ENCODE peak calls at places on chromosomes 1 and 21, in eight cellular contexts. A is A549; C is dorsolateral prefrontal cortex; N is kidney epithelial cell; H is BE2C; T is AG04449; F is mucosa of descending colon; D is activated CD8-positive, alpha-beta T cell treated with anti-CD3 and anti-CD28 coated beads for 36 hours. L is an unnamed sample.

GRCh38 chr21:45872902-45873301 is 108.7 kb upstream of the COL6A1 start:
- DNase-seq in A (no peak), C (no peak), N (no peak), H (no peak), T (no peak), F (no peak), D (no peak), L (no peak)

GRCh38 chr1:231929311-231929710 is 302.7 kb downstream of the DISC1 start:
- DNase-seq in A (no peak), C (no peak), N (peak), H (no peak), T (peak), F (no peak), D (no peak), L (no peak)

GRCh38 chr1:26786437-26787380 is 1.0 kb upstream of the PIGV start:
- DNase-seq in A (no peak), C (no peak), N (no peak), H (peak), T (no peak), F (peak), D (peak), L (peak)

GRCh38 chr1:206705187-206705586 is 20.5 kb downstream of the MAPKAPK2 start:
- DNase-seq in A (no peak), C (peak), N (no peak), H (peak), T (no peak), F (no peak), D (no peak), L (no peak)

GRCh38 chr1:196535727-196536126 is 72.5 kb downstream of the KCNT2 start:
- DNase-seq in A (peak), C (no peak), N (no peak), H (peak), T (no peak), F (no peak), D (peak), L (no peak)

GRCh38 chr1:66250483-66250882 is 283.5 kb upstream of the SGIP1 start:
- DNase-seq in A (no peak), C (no peak), N (no peak), H (no peak), T (no peak), F (no peak), D (no peak), L (no peak)

GRCh38 chr21:16455978-16456377 is 726.2 kb downstream of the USP25 start:
- DNase-seq in A (no peak), C (peak), N (no peak), H (no peak), T (no peak), F (no peak), D (no peak), L (no peak)

GRCh38 chr1:83033682-83034081 is 965.2 kb downstream of the TTLL7 start:
- DNase-seq in A (no peak), C (no peak), N (no peak), H (no peak), T (no peak), F (no peak), D (no peak), L (no peak)

GRCh38 chr1:23799570-23800395 is 771 bp downstream of the GALE start:
- DNase-seq in A (peak), C (no peak), N (peak), H (no peak), T (no peak), F (peak), D (peak), L (peak)

GRCh38 chr1:37622131-37622530 is 12.6 kb downstream of the RSPO1 start:
- DNase-seq in A (peak), C (no peak), N (no peak), H (no peak), T (no peak), F (no peak), D (peak), L (no peak)
- TF ChIP-seq CTCF in A (no peak), C (no peak), N (no peak), H (no peak), T (no peak), F (no peak), D (no peak), L (no peak)

GRCh38 chr1:39182804-39183203 is 21.7 kb upstream of the MACF1 start:
- DNase-seq in A (no peak), C (no peak), N (no peak), H (no peak), T (no peak), F (no peak), D (no peak), L (no peak)
- TF ChIP-seq CTCF in A (no peak), C (no peak), N (no peak), H (no peak), T (no peak), F (no peak), D (no peak), L (no peak)

GRCh38 chr1:237383825-237384612 is 342.0 kb downstream of the RYR2 start:
- DNase-seq in A (no peak), C (no peak), N (no peak), H (no peak), T (no peak), F (no peak), D (no peak), L (no peak)

GRCh38 chr1:237386362-237387143 is 344.6 kb downstream of the RYR2 start:
- DNase-seq in A (peak), C (no peak), N (no peak), H (no peak), T (no peak), F (no peak), D (no peak), L (no peak)

GRCh38 chr1:237390798-237391197 is 348.8 kb downstream of the RYR2 start:
- DNase-seq in A (no peak), C (no peak), N (no peak), H (no peak), T (no peak), F (no peak), D (no peak), L (no peak)

DNA sequence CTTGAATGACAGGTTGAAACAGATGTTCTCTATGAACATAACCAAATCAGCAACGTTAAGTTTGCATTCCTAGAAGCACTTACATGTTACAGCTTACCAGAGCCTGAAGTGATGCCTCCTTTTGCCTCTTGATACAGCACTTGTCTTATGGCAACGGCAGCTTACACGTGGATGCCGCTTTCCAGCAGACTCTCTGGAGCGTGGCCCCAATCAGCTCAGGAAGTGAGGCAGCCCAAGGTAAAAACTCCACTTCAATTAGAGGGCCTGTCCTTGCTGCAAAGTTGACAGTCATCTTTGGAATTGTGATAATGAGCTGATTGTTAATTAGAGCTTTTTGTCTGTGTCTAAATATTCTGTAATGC is 345.1 kb downstream of the RYR2 start:
- DNase-seq in A (no peak), C (no peak), N (no peak), H (no peak), T (no peak), F (no peak), D (no peak), L (no peak)
- TF ChIP-seq CTCF in A (no peak), C (no peak), N (no peak), H (no peak), T (no peak), F (no peak), D (no peak), L (no peak)

DNA sequence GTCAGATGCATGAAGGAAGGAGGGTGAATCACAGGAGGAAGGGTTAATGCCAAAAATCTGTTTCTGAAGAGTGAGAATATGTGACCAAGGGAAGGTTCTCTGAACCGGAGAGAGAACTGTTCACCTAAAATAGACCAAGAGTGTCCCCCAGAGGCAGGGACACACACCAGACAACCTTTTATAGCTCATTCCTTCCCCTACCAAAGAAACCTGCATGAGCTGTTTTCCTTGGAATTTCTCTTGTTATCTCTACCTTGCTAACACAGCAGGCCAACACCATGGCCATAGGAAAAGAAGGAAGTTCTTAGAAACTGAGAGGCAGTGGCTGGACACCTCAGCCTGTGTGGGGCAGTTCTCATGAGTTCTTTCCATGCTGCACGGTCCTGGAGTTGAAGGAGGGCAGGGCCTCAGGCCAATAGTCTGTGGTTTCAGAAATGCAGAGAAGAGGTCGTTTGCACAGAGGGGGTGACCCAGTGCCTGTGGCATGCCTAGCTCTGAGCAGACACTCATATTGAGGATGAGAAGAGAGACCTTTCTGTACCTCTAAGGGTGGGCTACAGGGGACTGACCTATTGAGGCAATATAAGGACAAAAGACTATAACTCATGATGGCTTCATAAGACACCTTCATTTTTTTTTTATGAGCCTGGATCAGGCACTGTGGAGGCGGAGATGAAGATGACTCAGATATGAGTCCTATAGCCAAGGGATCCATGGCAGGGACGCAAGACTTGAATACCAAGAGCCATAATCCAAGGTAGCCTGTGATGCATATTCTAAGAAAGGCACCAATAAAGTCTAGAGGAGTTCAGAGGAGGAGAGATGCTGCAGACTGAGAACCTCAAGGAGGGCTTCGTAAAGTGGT is 39.4 kb downstream of the IGFN1 start:
- DNase-seq in A (no peak), C (no peak), N (no peak), H (no peak), T (peak), F (no peak), D (no peak), L (no peak)
- TF ChIP-seq CTCF in A (peak), C (no peak), N (peak), H (no peak), T (no peak), F (no peak), D (no peak), L (no peak)

GRCh38 chr1:214660900-214661299 is 57.9 kb downstream of the CENPF start:
- DNase-seq in A (peak), C (peak), N (peak), H (no peak), T (peak), F (no peak), D (no peak), L (peak)

GRCh38 chr1:214660190-214660589 is 57.2 kb downstream of the CENPF start:
- DNase-seq in A (no peak), C (no peak), N (no peak), H (no peak), T (no peak), F (no peak), D (no peak), L (no peak)

GRCh38 chr1:214658175-214658574 is 55.2 kb downstream of the CENPF start:
- DNase-seq in A (no peak), C (no peak), N (no peak), H (no peak), T (no peak), F (no peak), D (no peak), L (no peak)

GRCh38 chr1:214657299-214657698 is 54.3 kb downstream of the CENPF start:
- DNase-seq in A (no peak), C (no peak), N (no peak), H (no peak), T (no peak), F (no peak), D (no peak), L (no peak)

GRCh38 chr1:214658785-214659184 is 55.8 kb downstream of the CENPF start:
- DNase-seq in A (peak), C (no peak), N (peak), H (peak), T (no peak), F (no peak), D (no peak), L (peak)
- TF ChIP-seq CTCF in A (peak), C (peak), N (peak), H (peak), T (peak), F (no peak), D (no peak), L (no peak)

GRCh38 chr1:30569384-30569783 is 154.0 kb downstream of the MATN1 start:
- DNase-seq in A (no peak), C (no peak), N (no peak), H (no peak), T (no peak), F (no peak), D (no peak), L (no peak)
- TF ChIP-seq CTCF in A (no peak), C (no peak), N (no peak), H (no peak), T (no peak), F (no peak), D (no peak), L (no peak)

L was measured in nephron progenitor cell.